ENCODE peak calls at places on chromosome 17, in four cellular contexts. One of them, this sample, is unnamed.

GRCh38 chr17:69415431-69415830 is 934 bp downstream of the MAP2K6 start:
- DNase-seq in K562: no peak
- DNase-seq in ovary: no peak
- DNase-seq in tibial nerve: no peak
- DNase-seq in this sample: no peak

GRCh38 chr17:1916963-1917715 is 87.3 kb downstream of the RPA1 start:
- DNase-seq in K562: no peak
- DNase-seq in tibial nerve: no peak
- DNase-seq in ovary: no peak
- DNase-seq in this sample: no peak

GRCh38 chr17:1882836-1883235 is 53.0 kb downstream of the RPA1 start:
- DNase-seq in ovary: no peak
- DNase-seq in tibial nerve: no peak
- DNase-seq in K562: peak
- DNase-seq in this sample: no peak

GRCh38 chr17:63277629-63278028 is 168.5 kb downstream of the CYB561 start:
- DNase-seq in tibial nerve: no peak
- DNase-seq in ovary: no peak
- DNase-seq in K562: no peak
- DNase-seq in this sample: no peak

GRCh38 chr17:5297245-5297644 is 15.2 kb downstream of the RABEP1 start:
- DNase-seq in tibial nerve: no peak
- DNase-seq in ovary: no peak
- DNase-seq in K562: no peak
- DNase-seq in this sample: no peak

GRCh38 chr17:19361326-19361725 is 1.2 kb downstream of the B9D1 start:
- DNase-seq in K562: peak
- DNase-seq in ovary: no peak
- DNase-seq in tibial nerve: no peak
- DNase-seq in this sample: no peak

GRCh38 chr17:81400154-81400938 is 5.1 kb downstream of the BAHCC1 start:
- DNase-seq in tibial nerve: no peak
- DNase-seq in ovary: no peak
- DNase-seq in K562: peak
- DNase-seq in this sample: no peak

GRCh38 chr17:17355426-17355825 is 52.3 kb downstream of the NT5M start:
- DNase-seq in ovary: no peak
- DNase-seq in tibial nerve: no peak
- DNase-seq in K562: no peak
- DNase-seq in this sample: no peak

GRCh38 chr17:4750606-4751005 is 10.9 kb upstream of the CXCL16 start:
- DNase-seq in ovary: no peak
- DNase-seq in K562: no peak
- DNase-seq in tibial nerve: no peak
- DNase-seq in this sample: no peak

GRCh38 chr17:76905836-76906235 is 37.6 kb downstream of the MGAT5B start:
- DNase-seq in K562: no peak
- DNase-seq in ovary: no peak
- DNase-seq in tibial nerve: no peak
- DNase-seq in this sample: no peak

GRCh38 chr17:41171881-41172280 is 3.9 kb upstream of the KRTAP4-3 start:
- DNase-seq in ovary: no peak
- DNase-seq in tibial nerve: no peak
- DNase-seq in K562: no peak
- DNase-seq in this sample: no peak

GRCh38 chr17:760371-760770 is 8.3 kb upstream of the GEMIN4 start:
- DNase-seq in tibial nerve: no peak
- DNase-seq in ovary: no peak
- DNase-seq in K562: no peak
- DNase-seq in this sample: no peak

GRCh38 chr17:41098476-41098875 is 534 bp upstream of the KRTAP4-8 start:
- DNase-seq in tibial nerve: no peak
- DNase-seq in K562: no peak
- DNase-seq in ovary: no peak
- DNase-seq in this sample: no peak

GRCh38 chr17:16918443-16918842 is 53.5 kb downstream of the TNFRSF13B start:
- DNase-seq in ovary: no peak
- DNase-seq in tibial nerve: no peak
- DNase-seq in K562: no peak
- DNase-seq in this sample: no peak

GRCh38 chr17:78174870-78175642 is 6.7 kb downstream of the SYNGR2 start:
- DNase-seq in K562: no peak
- DNase-seq in tibial nerve: no peak
- DNase-seq in ovary: no peak
- DNase-seq in this sample: no peak

GRCh38 chr17:78174332-78174869 is 6.0 kb downstream of the SYNGR2 start:
- DNase-seq in K562: no peak
- DNase-seq in ovary: no peak
- DNase-seq in tibial nerve: no peak
- DNase-seq in this sample: peak

GRCh38 chr17:78179372-78179771 is 7.5 kb downstream of the TK1 start:
- DNase-seq in ovary: no peak
- DNase-seq in tibial nerve: no peak
- DNase-seq in K562: no peak
- DNase-seq in this sample: no peak

GRCh38 chr17:78175643-78175981 is 7.2 kb downstream of the SYNGR2 start:
- DNase-seq in ovary: no peak
- DNase-seq in K562: no peak
- DNase-seq in tibial nerve: no peak
- DNase-seq in this sample: no peak

GRCh38 chr17:78176548-78177025 is 8.2 kb downstream of the SYNGR2 start:
- DNase-seq in ovary: peak
- DNase-seq in K562: peak
- DNase-seq in tibial nerve: peak
- DNase-seq in this sample: no peak
- TF ChIP-seq POLR2A in ovary: no peak
- TF ChIP-seq POLR2A in K562: peak
- TF ChIP-seq POLR2A in tibial nerve: no peak
- TF ChIP-seq POLR2A in this sample: no peak

DNA sequence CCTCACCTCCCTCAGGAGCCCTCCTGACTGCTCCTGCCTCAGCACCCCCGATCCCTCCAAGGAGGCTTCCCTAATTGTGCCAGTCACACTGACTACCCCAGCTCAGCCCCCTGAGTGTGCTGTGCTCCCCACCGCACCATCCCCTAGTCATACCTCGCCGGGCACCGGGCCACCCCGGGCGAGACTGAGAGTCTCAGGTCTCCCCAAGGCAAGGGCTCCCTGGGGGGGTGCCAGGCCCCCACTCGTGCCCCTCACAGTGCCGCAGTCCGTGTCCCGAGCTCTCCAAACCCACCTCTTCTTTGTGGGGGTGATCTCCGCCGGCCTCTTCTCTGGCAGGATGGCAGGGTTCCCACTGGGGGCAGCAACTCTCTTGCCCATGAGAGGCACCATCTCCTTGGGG is 3.2 kb downstream of the TRPV3 start:
- DNase-seq in tibial nerve: no peak
- DNase-seq in K562: no peak
- DNase-seq in ovary: no peak
- DNase-seq in this sample: no peak
- TF ChIP-seq EP300 in tibial nerve: no peak
- TF ChIP-seq EP300 in K562: no peak
- TF ChIP-seq EP300 in ovary: no peak
- TF ChIP-seq EP300 in this sample: no peak

DNA sequence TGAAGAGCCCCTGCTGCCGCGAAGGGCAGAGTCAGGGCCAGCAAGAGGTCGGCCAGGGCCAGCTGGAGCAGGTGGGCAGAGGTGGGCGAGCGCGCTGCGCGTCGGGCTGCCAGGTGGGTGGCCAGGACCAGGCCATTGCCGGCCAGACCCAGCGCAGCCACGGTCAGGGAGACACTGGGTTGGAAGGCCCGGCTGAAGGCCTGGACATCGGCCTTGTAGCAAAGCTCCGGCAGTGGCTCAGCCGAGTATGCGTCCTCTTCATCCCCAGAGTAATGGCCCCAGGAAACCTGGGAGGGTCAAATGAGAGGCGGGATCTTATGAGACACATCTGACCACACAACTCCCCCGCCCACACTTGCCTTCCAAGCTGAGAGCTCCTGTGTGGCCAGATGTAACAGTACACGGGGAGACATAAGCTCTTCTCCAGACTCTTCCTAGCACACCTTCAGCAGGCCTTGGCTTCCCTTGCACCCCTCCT is 1.3 kb downstream of the CCR10 start:
- DNase-seq in K562: peak
- DNase-seq in ovary: no peak
- DNase-seq in tibial nerve: no peak
- DNase-seq in this sample: no peak
- TF ChIP-seq POLR2A in K562: peak
- TF ChIP-seq POLR2A in ovary: no peak
- TF ChIP-seq POLR2A in tibial nerve: no peak
- TF ChIP-seq POLR2A in this sample: no peak

GRCh38 chr17:72613411-72614292 is 478.8 kb downstream of the SLC39A11 start:
- DNase-seq in tibial nerve: no peak
- DNase-seq in K562: no peak
- DNase-seq in ovary: no peak
- DNase-seq in this sample: no peak

GRCh38 chr17:72616457-72616856 is 476.0 kb downstream of the SLC39A11 start:
- DNase-seq in ovary: no peak
- DNase-seq in tibial nerve: no peak
- DNase-seq in K562: no peak
- DNase-seq in this sample: no peak

GRCh38 chr17:72615627-72615991 is 476.9 kb downstream of the SLC39A11 start:
- DNase-seq in ovary: no peak
- DNase-seq in K562: no peak
- DNase-seq in tibial nerve: no peak
- DNase-seq in this sample: no peak

GRCh38 chr17:72614476-72614870 is 478.0 kb downstream of the SLC39A11 start:
- DNase-seq in tibial nerve: no peak
- DNase-seq in ovary: no peak
- DNase-seq in K562: no peak
- DNase-seq in this sample: no peak

DNA sequence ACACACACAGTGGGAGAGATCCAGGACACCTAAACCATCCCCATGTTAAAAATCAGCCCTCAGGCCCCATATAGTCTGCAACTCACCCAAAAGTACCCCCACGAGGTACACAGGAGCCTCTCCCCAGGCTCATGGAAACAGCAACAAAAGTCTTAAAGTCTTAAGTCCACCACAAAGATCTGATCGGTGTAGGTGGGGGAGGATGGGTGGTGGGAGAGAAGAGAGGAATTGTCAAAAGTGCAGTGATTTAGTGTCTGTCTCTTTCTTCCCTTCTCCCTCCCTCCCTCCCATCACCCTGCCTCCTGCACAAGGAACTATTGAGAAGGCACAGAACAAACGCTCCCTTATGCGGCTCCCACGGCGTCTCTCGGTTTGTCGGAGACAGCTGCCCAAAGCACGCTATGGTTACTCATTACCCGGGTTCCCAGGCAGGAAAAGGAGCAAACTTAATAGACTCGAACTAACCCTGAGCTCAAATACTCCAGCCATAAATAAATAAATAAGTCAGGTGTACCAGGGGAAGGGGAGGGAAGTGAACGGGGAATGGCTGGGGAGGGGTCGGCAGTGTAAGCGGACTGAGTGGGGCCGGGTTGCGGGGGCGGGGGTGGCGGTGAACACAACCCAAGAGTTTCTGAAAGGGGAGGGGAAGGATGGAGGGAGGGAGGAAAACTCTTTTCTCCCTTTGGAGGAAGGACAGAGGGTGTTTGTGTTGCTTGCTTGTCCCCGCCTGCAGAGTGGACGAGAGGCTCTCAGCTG is 477.4 kb downstream of the SLC39A11 start:
- DNase-seq in tibial nerve: peak
- DNase-seq in K562: no peak
- DNase-seq in ovary: no peak
- DNase-seq in this sample: no peak
- TF ChIP-seq EP300 in tibial nerve: no peak
- TF ChIP-seq EP300 in K562: no peak
- TF ChIP-seq EP300 in ovary: no peak
- TF ChIP-seq EP300 in this sample: no peak

GRCh38 chr17:7512824-7513540 is 28.8 kb downstream of the POLR2A start:
- DNase-seq in ovary: no peak
- DNase-seq in tibial nerve: no peak
- DNase-seq in K562: no peak
- DNase-seq in this sample: no peak
- TF ChIP-seq POLR2A in ovary: no peak
- TF ChIP-seq POLR2A in tibial nerve: no peak
- TF ChIP-seq POLR2A in K562: no peak
- TF ChIP-seq POLR2A in this sample: no peak

GRCh38 chr17:42618442-42619150 is 9.1 kb downstream of the TUBG1 start:
- DNase-seq in K562: peak
- DNase-seq in tibial nerve: no peak
- DNase-seq in ovary: no peak
- DNase-seq in this sample: no peak
- TF ChIP-seq EP300 in K562: no peak
- TF ChIP-seq EP300 in tibial nerve: no peak
- TF ChIP-seq EP300 in ovary: no peak
- TF ChIP-seq EP300 in this sample: no peak

GRCh38 chr17:42287305-42288077 is 807 bp upstream of the STAT5A start:
- DNase-seq in tibial nerve: no peak
- DNase-seq in ovary: peak
- DNase-seq in K562: peak
- DNase-seq in this sample: peak
- TF ChIP-seq POLR2A in tibial nerve: peak
- TF ChIP-seq POLR2A in ovary: no peak
- TF ChIP-seq POLR2A in K562: no peak
- TF ChIP-seq POLR2A in this sample: no peak

GRCh38 chr17:58006563-58006923 is 503 bp downstream of the SRSF1 start:
- DNase-seq in K562: peak
- DNase-seq in tibial nerve: peak
- DNase-seq in ovary: peak
- DNase-seq in this sample: peak

GRCh38 chr17:58005728-58006562 is 1.1 kb downstream of the SRSF1 start:
- DNase-seq in K562: peak
- DNase-seq in tibial nerve: no peak
- DNase-seq in ovary: no peak
- DNase-seq in this sample: no peak

GRCh38 chr17:58005031-58005727 is 1.9 kb downstream of the SRSF1 start:
- DNase-seq in tibial nerve: no peak
- DNase-seq in ovary: no peak
- DNase-seq in K562: peak
- DNase-seq in this sample: no peak

GRCh38 chr17:58007781-58008706 is 998 bp upstream of the SRSF1 start:
- DNase-seq in ovary: peak
- DNase-seq in K562: no peak
- DNase-seq in tibial nerve: no peak
- DNase-seq in this sample: no peak

DNA sequence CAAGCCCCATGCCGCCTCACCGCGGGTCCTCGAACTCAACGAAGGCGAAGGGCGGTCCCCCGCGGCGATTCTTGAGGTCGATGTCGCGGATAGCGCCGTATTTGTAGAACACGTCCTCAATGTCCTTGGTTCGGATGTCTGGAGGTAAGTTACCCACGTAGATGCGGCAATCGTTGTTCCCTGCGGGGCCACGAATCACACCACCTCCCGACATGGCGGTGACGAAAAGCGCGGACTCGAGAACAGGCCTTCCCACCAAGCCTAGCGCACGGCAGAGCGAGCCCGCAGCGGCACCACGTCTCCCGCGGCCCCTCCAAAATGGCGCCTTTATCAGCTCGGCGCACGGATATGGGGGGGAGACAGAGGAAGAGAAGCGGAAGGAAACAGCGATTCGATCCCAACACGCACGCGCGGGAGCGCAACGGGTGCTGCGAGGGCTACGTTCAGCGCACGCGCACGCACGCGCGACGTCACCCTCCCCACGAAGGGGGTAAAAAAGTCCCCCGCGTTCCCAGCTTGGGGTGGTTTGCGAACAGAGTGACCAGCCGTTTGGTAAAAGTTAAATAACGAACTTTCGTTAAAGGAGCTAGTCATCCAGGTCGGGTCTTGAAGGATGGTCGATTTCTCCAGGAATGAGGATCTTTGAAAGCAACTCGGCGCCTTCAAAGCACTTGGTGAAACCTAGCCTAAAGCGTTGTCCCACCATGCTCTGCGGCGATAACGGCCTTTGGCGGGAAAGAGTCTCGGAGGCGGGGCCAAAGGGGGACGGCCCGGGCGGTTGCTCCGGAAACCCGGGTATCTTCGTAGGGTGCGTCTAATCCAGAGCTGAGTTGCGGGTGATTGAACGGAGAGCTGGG is at the start of gene SRSF1:
- DNase-seq in ovary: peak
- DNase-seq in K562: peak
- DNase-seq in tibial nerve: peak
- DNase-seq in this sample: peak
- TF ChIP-seq EP300 in ovary: peak
- TF ChIP-seq EP300 in K562: peak
- TF ChIP-seq EP300 in tibial nerve: peak
- TF ChIP-seq EP300 in this sample: no peak

This sample was measured in esophagus muscularis mucosa.